ENCODE peak calls at places on chromosomes 3 and 15, in seven cellular contexts. J is neural progenitor cell, Z is HCT116, V is MM.1S, Y is GM23338, X is GM23248, G is hepatocyte. B is an unnamed sample.

GRCh38 chr15:38266247-38266996 is 13.8 kb downstream of the SPRED1 start:
- DNase-seq in J (no peak), Z (no peak), V (no peak), Y (no peak), X (peak), G (no peak), B (peak)

GRCh38 chr15:68469162-68470048 is 37.4 kb upstream of the ITGA11 start:
- DNase-seq in J (no peak), Z (no peak), V (no peak), Y (no peak), X (no peak), G (no peak), B (peak)

GRCh38 chr15:71651750-71652186 is 158.6 kb upstream of the NR2E3 start:
- DNase-seq in J (peak), Z (peak), V (peak), Y (peak), X (peak), G (peak), B (peak)

GRCh38 chr3:976021-976420 is 116.8 kb upstream of the CNTN6 start:
- DNase-seq in J (no peak), Z (no peak), V (no peak), Y (no peak), X (no peak), G (no peak), B (peak)

GRCh38 chr15:73930371-73930770 is 4.1 kb downstream of the LOXL1 start:
- DNase-seq in J (no peak), Z (no peak), V (no peak), Y (no peak), X (peak), G (peak), B (no peak)

GRCh38 chr3:171169866-171170265 is 143.3 kb upstream of the SLC2A2 start:
- DNase-seq in J (no peak), Z (no peak), V (no peak), Y (no peak), X (no peak), G (no peak), B (no peak)

GRCh38 chr3:43540625-43541024 is 81.2 kb downstream of the ANO10 start:
- DNase-seq in J (no peak), Z (no peak), V (no peak), Y (no peak), X (peak), G (no peak), B (no peak)

GRCh38 chr3:122415762-122416654 is at the start of gene WDR5B:
- DNase-seq in J (peak), Z (peak), V (peak), Y (peak), X (peak), G (peak), B (peak)

GRCh38 chr3:141255864-141256263 is 24.2 kb downstream of the PXYLP1 start:
- DNase-seq in J (peak), Z (no peak), V (no peak), Y (peak), X (peak), G (no peak), B (no peak)

GRCh38 chr3:125337506-125337905 is 37.6 kb downstream of the ZNF148 start:
- DNase-seq in J (no peak), Z (no peak), V (no peak), Y (no peak), X (no peak), G (no peak), B (no peak)

GRCh38 chr15:67146214-67146613 is 80.8 kb downstream of the SMAD3 start:
- DNase-seq in J (no peak), Z (no peak), V (no peak), Y (no peak), X (peak), G (peak), B (peak)

GRCh38 chr15:38075466-38075865 is 141.0 kb downstream of the TMCO5A start:
- DNase-seq in J (no peak), Z (no peak), V (no peak), Y (no peak), X (no peak), G (no peak), B (no peak)

GRCh38 chr3:140170612-140171011 is 235.6 kb downstream of the CLSTN2 start:
- DNase-seq in J (no peak), Z (no peak), V (peak), Y (no peak), X (no peak), G (no peak), B (no peak)

GRCh38 chr15:89278307-89278706 is 34.5 kb downstream of the FANCI start:
- DNase-seq in J (no peak), Z (no peak), V (no peak), Y (no peak), X (peak), G (no peak), B (peak)

GRCh38 chr15:62999923-63000484 is 42.5 kb upstream of the TPM1 start:
- DNase-seq in J (peak), Z (no peak), V (no peak), Y (peak), X (no peak), G (no peak), B (no peak)

GRCh38 chr3:124033360-124034015 is 41.6 kb upstream of the ROPN1 start:
- DNase-seq in J (peak), Z (no peak), V (no peak), Y (peak), X (peak), G (peak), B (peak)

GRCh38 chr15:57405133-57405532 is 28.8 kb downstream of the CGNL1 start:
- DNase-seq in J (no peak), Z (no peak), V (no peak), Y (peak), X (no peak), G (no peak), B (no peak)

GRCh38 chr3:187743195-187744141 is 1.8 kb downstream of the BCL6 start:
- DNase-seq in J (peak), Z (no peak), V (no peak), Y (peak), X (peak), G (peak), B (peak)

GRCh38 chr3:62367735-62368704 is 5.3 kb downstream of the FEZF2 start:
- DNase-seq in J (peak), Z (no peak), V (no peak), Y (peak), X (no peak), G (no peak), B (no peak)

GRCh38 chr3:157066335-157067071 is 93.4 kb downstream of the CCNL1 start:
- DNase-seq in J (no peak), Z (no peak), V (no peak), Y (no peak), X (peak), G (no peak), B (peak)

GRCh38 chr3:5277612-5278236 is 90.2 kb downstream of the EDEM1 start:
- DNase-seq in J (no peak), Z (no peak), V (no peak), Y (no peak), X (no peak), G (no peak), B (no peak)

GRCh38 chr3:126315083-126315658 is 42.0 kb downstream of the KLF15 start:
- DNase-seq in J (no peak), Z (no peak), V (no peak), Y (no peak), X (no peak), G (no peak), B (no peak)

GRCh38 chr3:33113772-33114621 is at the start of gene CRTAP:
- DNase-seq in J (peak), Z (peak), V (peak), Y (peak), X (peak), G (peak), B (peak)
- TF ChIP-seq EZH2 in J (no peak), Z (no peak), V (no peak), Y (no peak), X (no peak), G (no peak), B (no peak)

GRCh38 chr3:88149516-88150362 is at the start of gene C3orf38:
- DNase-seq in J (peak), Z (peak), V (peak), Y (peak), X (peak), G (peak), B (peak)

GRCh38 chr3:88150371-88150770 is 612 bp downstream of the C3orf38 start:
- DNase-seq in J (no peak), Z (no peak), V (peak), Y (no peak), X (peak), G (peak), B (no peak)

GRCh38 chr3:88150771-88151170 is 1.0 kb downstream of the C3orf38 start:
- DNase-seq in J (no peak), Z (no peak), V (no peak), Y (no peak), X (peak), G (no peak), B (no peak)

GRCh38 chr3:88149146-88149515 is 628 bp upstream of the C3orf38 start:
- DNase-seq in J (peak), Z (peak), V (peak), Y (peak), X (peak), G (no peak), B (no peak)

DNA sequence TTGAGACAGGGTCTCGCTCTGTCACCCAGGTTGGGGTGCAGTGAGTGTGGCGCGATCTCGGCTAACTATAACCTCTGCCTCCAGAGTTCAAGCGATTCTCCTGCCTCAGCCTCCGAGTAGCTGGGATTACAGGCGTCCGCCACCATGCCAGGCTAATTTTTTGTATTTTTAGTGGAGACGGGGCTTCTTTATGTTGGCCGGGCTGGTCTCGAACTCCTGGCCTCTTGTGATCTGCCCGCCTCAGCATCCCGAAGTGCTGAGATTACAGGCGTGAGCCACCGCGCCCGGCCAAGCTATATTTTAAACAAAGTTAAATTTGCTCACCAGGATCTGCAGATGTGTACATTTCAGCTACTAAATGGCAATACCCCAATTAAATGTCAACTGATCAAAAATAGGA is 1.1 kb upstream of the C3orf38 start:
- DNase-seq in J (no peak), Z (no peak), V (no peak), Y (no peak), X (no peak), G (no peak), B (no peak)
- H3K4me3 ChIP-seq in J (peak), Z (peak), V (peak), Y (peak), X (peak), G (peak), B (peak)

GRCh38 chr3:13013151-13013561 is 60.1 kb downstream of the IQSEC1 start:
- DNase-seq in J (no peak), Z (no peak), V (peak), Y (no peak), X (no peak), G (no peak), B (no peak)

GRCh38 chr3:13010770-13011169 is 62.5 kb downstream of the IQSEC1 start:
- DNase-seq in J (no peak), Z (no peak), V (no peak), Y (no peak), X (no peak), G (no peak), B (no peak)

GRCh38 chr3:13013595-13013993 is 59.6 kb downstream of the IQSEC1 start:
- DNase-seq in J (no peak), Z (no peak), V (peak), Y (no peak), X (no peak), G (no peak), B (no peak)

GRCh38 chr3:13011369-13012227 is 61.6 kb downstream of the IQSEC1 start:
- DNase-seq in J (peak), Z (no peak), V (peak), Y (peak), X (no peak), G (no peak), B (peak)

DNA sequence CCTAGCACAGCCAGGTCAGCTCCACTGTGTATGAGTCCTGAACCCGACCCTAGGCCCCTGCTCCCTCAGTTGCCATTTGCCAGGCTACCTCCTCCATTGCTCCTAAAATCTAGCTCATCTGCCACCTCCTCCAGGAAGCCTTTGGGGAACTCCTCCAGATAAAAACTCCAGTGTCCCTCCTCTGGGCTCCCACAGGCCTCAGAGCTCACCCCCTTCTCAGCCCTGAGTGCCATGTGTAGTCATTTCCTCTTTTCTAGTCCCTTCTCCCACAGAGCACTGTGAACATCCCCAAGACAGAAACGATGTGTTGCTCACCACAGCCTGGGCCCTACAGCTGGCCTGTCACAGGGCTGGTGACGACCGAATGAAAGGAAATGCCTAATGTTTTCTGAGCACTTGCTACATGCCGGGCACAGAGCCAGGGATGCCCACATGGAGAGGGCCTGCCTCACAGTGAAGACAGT is 61.0 kb downstream of the IQSEC1 start:
- DNase-seq in J (no peak), Z (no peak), V (peak), Y (no peak), X (peak), G (no peak), B (no peak)
- TF ChIP-seq EZH2phosphoT487 in J (no peak), Z (no peak), V (no peak), Y (no peak), X (no peak), G (no peak), B (no peak)

GRCh38 chr15:52790166-52790708 is at the start of gene ONECUT1:
- DNase-seq in J (peak), Z (no peak), V (peak), Y (peak), X (peak), G (peak), B (peak)
- TF ChIP-seq EZH2 in J (peak), Z (no peak), V (no peak), Y (no peak), X (peak), G (no peak), B (no peak)

DNA sequence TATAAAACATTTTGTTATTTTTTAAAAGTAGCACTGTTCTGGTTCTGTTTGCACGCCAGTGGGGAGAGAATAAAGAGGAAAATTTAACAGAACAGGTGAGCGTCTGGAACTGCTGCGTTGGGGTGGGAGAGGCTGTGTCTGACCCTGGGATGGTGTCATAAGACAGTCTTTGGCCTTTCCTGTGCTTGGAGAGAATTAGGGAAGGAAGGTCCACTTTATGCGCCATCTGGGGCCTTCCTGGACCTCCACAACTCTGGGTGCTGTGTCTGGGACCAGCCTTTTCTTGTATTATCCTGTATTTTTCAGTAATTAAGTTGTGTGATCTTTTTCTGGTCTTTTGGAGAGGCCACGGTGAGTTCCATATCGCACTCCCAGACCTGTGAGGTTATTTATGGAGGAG is 3.3 kb downstream of the FAM43A start:
- DNase-seq in J (no peak), Z (no peak), V (no peak), Y (no peak), X (no peak), G (no peak), B (no peak)
- H3K4me3 ChIP-seq in J (no peak), Z (no peak), V (no peak), Y (peak), X (peak), G (no peak), B (peak)

DNA sequence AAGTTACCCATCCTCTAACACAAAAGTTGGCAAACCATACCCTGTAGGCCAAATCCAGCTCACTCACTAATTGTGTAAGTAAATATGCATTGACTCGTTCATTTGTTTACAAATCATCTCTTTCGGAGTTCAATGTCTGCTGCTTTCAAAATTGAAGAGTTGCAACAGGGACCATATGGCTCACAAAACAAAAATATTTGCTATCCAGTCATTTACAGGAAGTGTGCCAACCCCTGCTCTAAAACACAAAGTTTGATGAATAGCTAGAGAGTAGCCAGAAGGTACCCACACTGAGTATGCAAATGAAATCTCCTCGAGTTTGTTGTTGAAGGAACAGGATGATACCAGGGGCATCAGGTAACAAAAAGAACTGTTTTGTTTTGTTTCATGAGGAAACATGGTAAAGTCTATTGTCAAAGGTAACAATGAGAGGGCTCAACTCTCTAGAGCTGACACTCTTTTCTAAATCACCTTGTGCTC is 236.2 kb upstream of the THBS1 start:
- DNase-seq in J (peak), Z (no peak), V (no peak), Y (peak), X (peak), G (no peak), B (peak)
- TF ChIP-seq EZH2phosphoT487 in J (no peak), Z (no peak), V (no peak), Y (no peak), X (no peak), G (no peak), B (no peak)

GRCh38 chr3:147369671-147370123 is 36.6 kb downstream of the ZIC4 start:
- DNase-seq in J (peak), Z (no peak), V (no peak), Y (no peak), X (no peak), G (no peak), B (no peak)
- TF ChIP-seq EZH2 in J (peak), Z (no peak), V (no peak), Y (peak), X (no peak), G (peak), B (no peak)